ENCODE peak calls at places on chromosome 19, in seven cellular contexts. One of them, this sample, is unnamed.
A peak's percentile ranks its signal among the peaks of the same experiment; 100 is the strongest.

GRCh38 chr19:5042556-5042955 is 73.6 kb downstream of the KDM4B start:
- DNase-seq in LHCN-M2: no peak
- DNase-seq in activated CD4-positive, alpha-beta T cell treated with anti-CD3 and anti-CD28 coated beads, Interleukin-2, amount 50 U/mL, for 24 hours: no peak
- DNase-seq in progenitor cell of endocrine pancreas: no peak
- DNase-seq in fibroblast of lung: no peak
- DNase-seq in stimulated activated CD4-positive, alpha-beta T cell treated with anti-CD3 and anti-CD28 coated beads, Interleukin-12 subunit alpha, Interleukin-12 subunit beta, amount 100 ng/mL, for 48 hours: no peak
- DNase-seq in cerebellar cortex: no peak
- DNase-seq in this sample: no peak

GRCh38 chr19:6199240-6199983 is 63.9 kb downstream of the ACSBG2 start:
- DNase-seq in LHCN-M2: peak; percentile 98
- DNase-seq in activated CD4-positive, alpha-beta T cell treated with anti-CD3 and anti-CD28 coated beads, Interleukin-2, amount 50 U/mL, for 24 hours: peak; percentile 99
- DNase-seq in progenitor cell of endocrine pancreas: peak; percentile 98
- DNase-seq in fibroblast of lung: peak; percentile 94
- DNase-seq in stimulated activated CD4-positive, alpha-beta T cell treated with anti-CD3 and anti-CD28 coated beads, Interleukin-12 subunit alpha, Interleukin-12 subunit beta, amount 100 ng/mL, for 48 hours: peak; percentile 98
- DNase-seq in cerebellar cortex: peak; percentile 98
- DNase-seq in this sample: peak; percentile 98

GRCh38 chr19:6772028-6772865 is at the start of gene VAV1:
- DNase-seq in LHCN-M2: no peak
- DNase-seq in activated CD4-positive, alpha-beta T cell treated with anti-CD3 and anti-CD28 coated beads, Interleukin-2, amount 50 U/mL, for 24 hours: peak; percentile 46
- DNase-seq in progenitor cell of endocrine pancreas: no peak
- DNase-seq in fibroblast of lung: no peak
- DNase-seq in stimulated activated CD4-positive, alpha-beta T cell treated with anti-CD3 and anti-CD28 coated beads, Interleukin-12 subunit alpha, Interleukin-12 subunit beta, amount 100 ng/mL, for 48 hours: peak; percentile 63
- DNase-seq in cerebellar cortex: no peak
- DNase-seq in this sample: no peak

GRCh38 chr19:45440873-45441654 is 17.3 kb upstream of the ERCC1 start:
- DNase-seq in LHCN-M2: peak; percentile 37
- DNase-seq in activated CD4-positive, alpha-beta T cell treated with anti-CD3 and anti-CD28 coated beads, Interleukin-2, amount 50 U/mL, for 24 hours: no peak
- DNase-seq in progenitor cell of endocrine pancreas: no peak
- DNase-seq in fibroblast of lung: peak; percentile 50
- DNase-seq in stimulated activated CD4-positive, alpha-beta T cell treated with anti-CD3 and anti-CD28 coated beads, Interleukin-12 subunit alpha, Interleukin-12 subunit beta, amount 100 ng/mL, for 48 hours: no peak
- DNase-seq in cerebellar cortex: peak; percentile 75
- DNase-seq in this sample: no peak

GRCh38 chr19:18712981-18713380 is 29.5 kb downstream of the CRTC1 start:
- DNase-seq in LHCN-M2: no peak
- DNase-seq in activated CD4-positive, alpha-beta T cell treated with anti-CD3 and anti-CD28 coated beads, Interleukin-2, amount 50 U/mL, for 24 hours: no peak
- DNase-seq in progenitor cell of endocrine pancreas: no peak
- DNase-seq in fibroblast of lung: no peak
- DNase-seq in stimulated activated CD4-positive, alpha-beta T cell treated with anti-CD3 and anti-CD28 coated beads, Interleukin-12 subunit alpha, Interleukin-12 subunit beta, amount 100 ng/mL, for 48 hours: no peak
- DNase-seq in cerebellar cortex: peak; percentile 72
- DNase-seq in this sample: no peak

GRCh38 chr19:5086725-5087439 is 118.0 kb downstream of the KDM4B start:
- DNase-seq in LHCN-M2: no peak
- DNase-seq in activated CD4-positive, alpha-beta T cell treated with anti-CD3 and anti-CD28 coated beads, Interleukin-2, amount 50 U/mL, for 24 hours: no peak
- DNase-seq in progenitor cell of endocrine pancreas: no peak
- DNase-seq in fibroblast of lung: no peak
- DNase-seq in stimulated activated CD4-positive, alpha-beta T cell treated with anti-CD3 and anti-CD28 coated beads, Interleukin-12 subunit alpha, Interleukin-12 subunit beta, amount 100 ng/mL, for 48 hours: no peak
- DNase-seq in cerebellar cortex: peak; percentile 58
- DNase-seq in this sample: peak; percentile 50

GRCh38 chr19:8373867-8374813 is 10.2 kb downstream of the ANGPTL4 start:
- DNase-seq in LHCN-M2: peak; percentile 52
- DNase-seq in activated CD4-positive, alpha-beta T cell treated with anti-CD3 and anti-CD28 coated beads, Interleukin-2, amount 50 U/mL, for 24 hours: no peak
- DNase-seq in progenitor cell of endocrine pancreas: no peak
- DNase-seq in fibroblast of lung: no peak
- DNase-seq in stimulated activated CD4-positive, alpha-beta T cell treated with anti-CD3 and anti-CD28 coated beads, Interleukin-12 subunit alpha, Interleukin-12 subunit beta, amount 100 ng/mL, for 48 hours: no peak
- DNase-seq in cerebellar cortex: no peak
- DNase-seq in this sample: no peak

GRCh38 chr19:44602071-44602470 is 11.3 kb upstream of the IGSF23 start:
- DNase-seq in LHCN-M2: no peak
- DNase-seq in activated CD4-positive, alpha-beta T cell treated with anti-CD3 and anti-CD28 coated beads, Interleukin-2, amount 50 U/mL, for 24 hours: no peak
- DNase-seq in progenitor cell of endocrine pancreas: no peak
- DNase-seq in fibroblast of lung: no peak
- DNase-seq in stimulated activated CD4-positive, alpha-beta T cell treated with anti-CD3 and anti-CD28 coated beads, Interleukin-12 subunit alpha, Interleukin-12 subunit beta, amount 100 ng/mL, for 48 hours: no peak
- DNase-seq in cerebellar cortex: no peak
- DNase-seq in this sample: no peak

GRCh38 chr19:38736036-38736412 is 8.2 kb downstream of the CAPN12 start:
- DNase-seq in LHCN-M2: no peak
- DNase-seq in activated CD4-positive, alpha-beta T cell treated with anti-CD3 and anti-CD28 coated beads, Interleukin-2, amount 50 U/mL, for 24 hours: no peak
- DNase-seq in progenitor cell of endocrine pancreas: no peak
- DNase-seq in fibroblast of lung: peak; percentile 50
- DNase-seq in stimulated activated CD4-positive, alpha-beta T cell treated with anti-CD3 and anti-CD28 coated beads, Interleukin-12 subunit alpha, Interleukin-12 subunit beta, amount 100 ng/mL, for 48 hours: peak; percentile 36
- DNase-seq in cerebellar cortex: no peak
- DNase-seq in this sample: no peak

GRCh38 chr19:43522929-43523328 is 4.1 kb downstream of the ETHE1 start:
- DNase-seq in LHCN-M2: no peak
- DNase-seq in activated CD4-positive, alpha-beta T cell treated with anti-CD3 and anti-CD28 coated beads, Interleukin-2, amount 50 U/mL, for 24 hours: no peak
- DNase-seq in progenitor cell of endocrine pancreas: no peak
- DNase-seq in fibroblast of lung: no peak
- DNase-seq in stimulated activated CD4-positive, alpha-beta T cell treated with anti-CD3 and anti-CD28 coated beads, Interleukin-12 subunit alpha, Interleukin-12 subunit beta, amount 100 ng/mL, for 48 hours: no peak
- DNase-seq in cerebellar cortex: no peak
- DNase-seq in this sample: no peak

GRCh38 chr19:35608250-35608649 is 4.3 kb upstream of the HAUS5 start:
- DNase-seq in LHCN-M2: no peak
- DNase-seq in activated CD4-positive, alpha-beta T cell treated with anti-CD3 and anti-CD28 coated beads, Interleukin-2, amount 50 U/mL, for 24 hours: no peak
- DNase-seq in progenitor cell of endocrine pancreas: no peak
- DNase-seq in fibroblast of lung: no peak
- DNase-seq in stimulated activated CD4-positive, alpha-beta T cell treated with anti-CD3 and anti-CD28 coated beads, Interleukin-12 subunit alpha, Interleukin-12 subunit beta, amount 100 ng/mL, for 48 hours: no peak
- DNase-seq in cerebellar cortex: no peak
- DNase-seq in this sample: no peak

GRCh38 chr19:53079313-53079924 is 23.8 kb downstream of the ZNF160 start:
- DNase-seq in LHCN-M2: no peak
- DNase-seq in activated CD4-positive, alpha-beta T cell treated with anti-CD3 and anti-CD28 coated beads, Interleukin-2, amount 50 U/mL, for 24 hours: no peak
- DNase-seq in progenitor cell of endocrine pancreas: no peak
- DNase-seq in fibroblast of lung: no peak
- DNase-seq in stimulated activated CD4-positive, alpha-beta T cell treated with anti-CD3 and anti-CD28 coated beads, Interleukin-12 subunit alpha, Interleukin-12 subunit beta, amount 100 ng/mL, for 48 hours: no peak
- DNase-seq in cerebellar cortex: no peak
- DNase-seq in this sample: no peak

GRCh38 chr19:54418930-54419800 is 3.9 kb downstream of the TTYH1 start:
- DNase-seq in LHCN-M2: no peak
- DNase-seq in activated CD4-positive, alpha-beta T cell treated with anti-CD3 and anti-CD28 coated beads, Interleukin-2, amount 50 U/mL, for 24 hours: no peak
- DNase-seq in progenitor cell of endocrine pancreas: no peak
- DNase-seq in fibroblast of lung: no peak
- DNase-seq in stimulated activated CD4-positive, alpha-beta T cell treated with anti-CD3 and anti-CD28 coated beads, Interleukin-12 subunit alpha, Interleukin-12 subunit beta, amount 100 ng/mL, for 48 hours: no peak
- DNase-seq in cerebellar cortex: no peak
- DNase-seq in this sample: no peak

GRCh38 chr19:8988204-8988603 is 22.0 kb downstream of the MUC16 start:
- DNase-seq in LHCN-M2: no peak
- DNase-seq in activated CD4-positive, alpha-beta T cell treated with anti-CD3 and anti-CD28 coated beads, Interleukin-2, amount 50 U/mL, for 24 hours: no peak
- DNase-seq in progenitor cell of endocrine pancreas: no peak
- DNase-seq in fibroblast of lung: no peak
- DNase-seq in stimulated activated CD4-positive, alpha-beta T cell treated with anti-CD3 and anti-CD28 coated beads, Interleukin-12 subunit alpha, Interleukin-12 subunit beta, amount 100 ng/mL, for 48 hours: no peak
- DNase-seq in cerebellar cortex: no peak
- DNase-seq in this sample: no peak

GRCh38 chr19:10863107-10863700 is 8.1 kb upstream of the CARM1 start:
- DNase-seq in LHCN-M2: peak; percentile 53
- DNase-seq in activated CD4-positive, alpha-beta T cell treated with anti-CD3 and anti-CD28 coated beads, Interleukin-2, amount 50 U/mL, for 24 hours: no peak
- DNase-seq in progenitor cell of endocrine pancreas: no peak
- DNase-seq in fibroblast of lung: peak; percentile 58
- DNase-seq in stimulated activated CD4-positive, alpha-beta T cell treated with anti-CD3 and anti-CD28 coated beads, Interleukin-12 subunit alpha, Interleukin-12 subunit beta, amount 100 ng/mL, for 48 hours: no peak
- DNase-seq in cerebellar cortex: no peak
- DNase-seq in this sample: no peak

GRCh38 chr19:19107663-19108062 is 30.6 kb downstream of the TMEM161A start:
- DNase-seq in LHCN-M2: no peak
- DNase-seq in activated CD4-positive, alpha-beta T cell treated with anti-CD3 and anti-CD28 coated beads, Interleukin-2, amount 50 U/mL, for 24 hours: no peak
- DNase-seq in progenitor cell of endocrine pancreas: no peak
- DNase-seq in fibroblast of lung: no peak
- DNase-seq in stimulated activated CD4-positive, alpha-beta T cell treated with anti-CD3 and anti-CD28 coated beads, Interleukin-12 subunit alpha, Interleukin-12 subunit beta, amount 100 ng/mL, for 48 hours: no peak
- DNase-seq in cerebellar cortex: no peak
- DNase-seq in this sample: no peak

GRCh38 chr19:47697863-47698609 is 15.2 kb upstream of the EHD2 start:
- DNase-seq in LHCN-M2: peak; percentile 73
- DNase-seq in activated CD4-positive, alpha-beta T cell treated with anti-CD3 and anti-CD28 coated beads, Interleukin-2, amount 50 U/mL, for 24 hours: peak; percentile 40
- DNase-seq in progenitor cell of endocrine pancreas: peak; percentile 57
- DNase-seq in fibroblast of lung: peak; percentile 66
- DNase-seq in stimulated activated CD4-positive, alpha-beta T cell treated with anti-CD3 and anti-CD28 coated beads, Interleukin-12 subunit alpha, Interleukin-12 subunit beta, amount 100 ng/mL, for 48 hours: peak; percentile 43
- DNase-seq in cerebellar cortex: peak; percentile 90
- DNase-seq in this sample: peak; percentile 90

GRCh38 chr19:55305491-55305890 is 19.6 kb downstream of the TMEM150B start:
- DNase-seq in LHCN-M2: no peak
- DNase-seq in activated CD4-positive, alpha-beta T cell treated with anti-CD3 and anti-CD28 coated beads, Interleukin-2, amount 50 U/mL, for 24 hours: peak; percentile 14
- DNase-seq in progenitor cell of endocrine pancreas: no peak
- DNase-seq in fibroblast of lung: no peak
- DNase-seq in stimulated activated CD4-positive, alpha-beta T cell treated with anti-CD3 and anti-CD28 coated beads, Interleukin-12 subunit alpha, Interleukin-12 subunit beta, amount 100 ng/mL, for 48 hours: no peak
- DNase-seq in cerebellar cortex: peak; percentile 72
- DNase-seq in this sample: peak; percentile 71

GRCh38 chr19:44757735-44758505 is 9.4 kb downstream of the BCL3 start:
- DNase-seq in LHCN-M2: no peak
- DNase-seq in activated CD4-positive, alpha-beta T cell treated with anti-CD3 and anti-CD28 coated beads, Interleukin-2, amount 50 U/mL, for 24 hours: no peak
- DNase-seq in progenitor cell of endocrine pancreas: peak; percentile 47
- DNase-seq in fibroblast of lung: peak; percentile 58
- DNase-seq in stimulated activated CD4-positive, alpha-beta T cell treated with anti-CD3 and anti-CD28 coated beads, Interleukin-12 subunit alpha, Interleukin-12 subunit beta, amount 100 ng/mL, for 48 hours: no peak
- DNase-seq in cerebellar cortex: no peak
- DNase-seq in this sample: peak; percentile 25

GRCh38 chr19:12668346-12668745 is 1.7 kb downstream of the WDR83 start:
- DNase-seq in LHCN-M2: no peak
- DNase-seq in activated CD4-positive, alpha-beta T cell treated with anti-CD3 and anti-CD28 coated beads, Interleukin-2, amount 50 U/mL, for 24 hours: no peak
- DNase-seq in progenitor cell of endocrine pancreas: no peak
- DNase-seq in fibroblast of lung: no peak
- DNase-seq in stimulated activated CD4-positive, alpha-beta T cell treated with anti-CD3 and anti-CD28 coated beads, Interleukin-12 subunit alpha, Interleukin-12 subunit beta, amount 100 ng/mL, for 48 hours: no peak
- DNase-seq in cerebellar cortex: no peak
- DNase-seq in this sample: no peak

GRCh38 chr19:35845215-35846037 is 6.9 kb downstream of the NPHS1 start:
- DNase-seq in LHCN-M2: no peak
- DNase-seq in activated CD4-positive, alpha-beta T cell treated with anti-CD3 and anti-CD28 coated beads, Interleukin-2, amount 50 U/mL, for 24 hours: no peak
- DNase-seq in progenitor cell of endocrine pancreas: no peak
- DNase-seq in fibroblast of lung: no peak
- DNase-seq in stimulated activated CD4-positive, alpha-beta T cell treated with anti-CD3 and anti-CD28 coated beads, Interleukin-12 subunit alpha, Interleukin-12 subunit beta, amount 100 ng/mL, for 48 hours: no peak
- DNase-seq in cerebellar cortex: no peak
- DNase-seq in this sample: no peak

GRCh38 chr19:23507441-23507840 is 112.2 kb upstream of the ZNF91 start:
- DNase-seq in LHCN-M2: no peak
- DNase-seq in activated CD4-positive, alpha-beta T cell treated with anti-CD3 and anti-CD28 coated beads, Interleukin-2, amount 50 U/mL, for 24 hours: no peak
- DNase-seq in progenitor cell of endocrine pancreas: no peak
- DNase-seq in fibroblast of lung: no peak
- DNase-seq in stimulated activated CD4-positive, alpha-beta T cell treated with anti-CD3 and anti-CD28 coated beads, Interleukin-12 subunit alpha, Interleukin-12 subunit beta, amount 100 ng/mL, for 48 hours: no peak
- DNase-seq in cerebellar cortex: no peak
- DNase-seq in this sample: no peak

GRCh38 chr19:3358919-3359849 is 7.2 kb upstream of the NFIC start:
- DNase-seq in LHCN-M2: no peak
- DNase-seq in activated CD4-positive, alpha-beta T cell treated with anti-CD3 and anti-CD28 coated beads, Interleukin-2, amount 50 U/mL, for 24 hours: peak; percentile 40
- DNase-seq in progenitor cell of endocrine pancreas: no peak
- DNase-seq in fibroblast of lung: peak; percentile 57
- DNase-seq in stimulated activated CD4-positive, alpha-beta T cell treated with anti-CD3 and anti-CD28 coated beads, Interleukin-12 subunit alpha, Interleukin-12 subunit beta, amount 100 ng/mL, for 48 hours: no peak
- DNase-seq in cerebellar cortex: peak; percentile 50
- DNase-seq in this sample: peak; percentile 88

GRCh38 chr19:16435238-16435911 is 36.4 kb downstream of the EPS15L1 start:
- DNase-seq in LHCN-M2: peak; percentile 99
- DNase-seq in activated CD4-positive, alpha-beta T cell treated with anti-CD3 and anti-CD28 coated beads, Interleukin-2, amount 50 U/mL, for 24 hours: no peak
- DNase-seq in progenitor cell of endocrine pancreas: no peak
- DNase-seq in fibroblast of lung: peak; percentile 97
- DNase-seq in stimulated activated CD4-positive, alpha-beta T cell treated with anti-CD3 and anti-CD28 coated beads, Interleukin-12 subunit alpha, Interleukin-12 subunit beta, amount 100 ng/mL, for 48 hours: no peak
- DNase-seq in cerebellar cortex: no peak
- DNase-seq in this sample: no peak

GRCh38 chr19:6793411-6793810 is 20.9 kb downstream of the VAV1 start:
- DNase-seq in LHCN-M2: no peak
- DNase-seq in activated CD4-positive, alpha-beta T cell treated with anti-CD3 and anti-CD28 coated beads, Interleukin-2, amount 50 U/mL, for 24 hours: no peak
- DNase-seq in progenitor cell of endocrine pancreas: no peak
- DNase-seq in fibroblast of lung: no peak
- DNase-seq in stimulated activated CD4-positive, alpha-beta T cell treated with anti-CD3 and anti-CD28 coated beads, Interleukin-12 subunit alpha, Interleukin-12 subunit beta, amount 100 ng/mL, for 48 hours: no peak
- DNase-seq in cerebellar cortex: no peak
- DNase-seq in this sample: no peak

GRCh38 chr19:11797491-11797890 is 832 bp upstream of the ZNF491 start:
- DNase-seq in LHCN-M2: peak; percentile 91
- DNase-seq in activated CD4-positive, alpha-beta T cell treated with anti-CD3 and anti-CD28 coated beads, Interleukin-2, amount 50 U/mL, for 24 hours: peak; percentile 36
- DNase-seq in progenitor cell of endocrine pancreas: peak; percentile 80
- DNase-seq in fibroblast of lung: peak; percentile 69
- DNase-seq in stimulated activated CD4-positive, alpha-beta T cell treated with anti-CD3 and anti-CD28 coated beads, Interleukin-12 subunit alpha, Interleukin-12 subunit beta, amount 100 ng/mL, for 48 hours: peak; percentile 67
- DNase-seq in cerebellar cortex: peak; percentile 84
- DNase-seq in this sample: peak; percentile 79

GRCh38 chr19:31270897-31271568 is 78.2 kb downstream of the TSHZ3 start:
- DNase-seq in LHCN-M2: peak; percentile 41
- DNase-seq in activated CD4-positive, alpha-beta T cell treated with anti-CD3 and anti-CD28 coated beads, Interleukin-2, amount 50 U/mL, for 24 hours: no peak
- DNase-seq in progenitor cell of endocrine pancreas: no peak
- DNase-seq in fibroblast of lung: peak; percentile 92
- DNase-seq in stimulated activated CD4-positive, alpha-beta T cell treated with anti-CD3 and anti-CD28 coated beads, Interleukin-12 subunit alpha, Interleukin-12 subunit beta, amount 100 ng/mL, for 48 hours: no peak
- DNase-seq in cerebellar cortex: no peak
- DNase-seq in this sample: no peak

GRCh38 chr19:18507727-18508440 is 14.0 kb downstream of the ELL start:
- DNase-seq in LHCN-M2: peak; percentile 70
- DNase-seq in activated CD4-positive, alpha-beta T cell treated with anti-CD3 and anti-CD28 coated beads, Interleukin-2, amount 50 U/mL, for 24 hours: no peak
- DNase-seq in progenitor cell of endocrine pancreas: no peak
- DNase-seq in fibroblast of lung: no peak
- DNase-seq in stimulated activated CD4-positive, alpha-beta T cell treated with anti-CD3 and anti-CD28 coated beads, Interleukin-12 subunit alpha, Interleukin-12 subunit beta, amount 100 ng/mL, for 48 hours: no peak
- DNase-seq in cerebellar cortex: no peak
- DNase-seq in this sample: no peak

GRCh38 chr19:38686530-38686888 is 39.1 kb downstream of the ACTN4 start:
- DNase-seq in LHCN-M2: no peak
- DNase-seq in activated CD4-positive, alpha-beta T cell treated with anti-CD3 and anti-CD28 coated beads, Interleukin-2, amount 50 U/mL, for 24 hours: no peak
- DNase-seq in progenitor cell of endocrine pancreas: no peak
- DNase-seq in fibroblast of lung: no peak
- DNase-seq in stimulated activated CD4-positive, alpha-beta T cell treated with anti-CD3 and anti-CD28 coated beads, Interleukin-12 subunit alpha, Interleukin-12 subunit beta, amount 100 ng/mL, for 48 hours: no peak
- DNase-seq in cerebellar cortex: no peak
- DNase-seq in this sample: no peak

This sample was measured in cerebellum.